ENCODE peak calls at places on chromosomes 6 and 20, in four cellular contexts. I is HCT116; N is IMR-90; U is CD8-positive, alpha-beta memory T cell. G is an unnamed sample.

GRCh38 chr6:119147101-119148053 is 68.9 kb upstream of the FAM184A start:
- DNase-seq in U (no peak), I (peak), N (peak), G (peak)

GRCh38 chr6:41247882-41248707 is 19.9 kb downstream of the TREML4 start:
- DNase-seq in N (no peak), U (no peak), I (no peak), G (no peak)

GRCh38 chr6:18147160-18147559 is 7.7 kb downstream of the TPMT start:
- DNase-seq in U (no peak), I (no peak), N (peak), G (peak)

GRCh38 chr6:89239338-89239737 is 22.2 kb upstream of the GABRR1 start:
- DNase-seq in U (peak), I (no peak), N (no peak), G (no peak)

GRCh38 chr20:23407770-23408467 is 13.4 kb downstream of the NAPB start:
- DNase-seq in I (no peak), N (no peak), U (no peak), G (no peak)

GRCh38 chr6:33761922-33762629 is 15.4 kb upstream of the IP6K3 start:
- DNase-seq in I (no peak), U (no peak), N (peak), G (peak)

GRCh38 chr6:11288065-11288464 is 55.6 kb upstream of the NEDD9 start:
- DNase-seq in N (no peak), U (no peak), I (no peak), G (no peak)

GRCh38 chr6:116373300-116373699 is 2.6 kb downstream of the DSE start:
- DNase-seq in U (no peak), N (peak), I (no peak), G (no peak)

GRCh38 chr6:347232-347631 is 44.3 kb upstream of the IRF4 start:
- DNase-seq in I (no peak), U (no peak), N (no peak), G (no peak)

GRCh38 chr6:136510299-136510698 is 39.9 kb downstream of the MAP7 start:
- DNase-seq in N (no peak), I (no peak), U (no peak), G (no peak)

GRCh38 chr20:10213526-10213925 is 5.1 kb upstream of the SNAP25 start:
- DNase-seq in U (no peak), I (no peak), N (no peak), G (no peak)

GRCh38 chr20:701401-702129 is 26.0 kb upstream of the SCRT2 start:
- DNase-seq in I (no peak), N (no peak), U (no peak), G (no peak)

GRCh38 chr20:10376271-10377075 is 57.5 kb downstream of the MKKS start:
- DNase-seq in U (no peak), I (no peak), N (peak), G (peak)

GRCh38 chr20:32535316-32535952 is 49.7 kb downstream of the NOL4L start:
- DNase-seq in U (peak), N (no peak), I (no peak), G (no peak)

GRCh38 chr20:44017905-44018683 is 103.4 kb downstream of the TOX2 start:
- DNase-seq in I (peak), U (no peak), N (peak), G (peak)

GRCh38 chr6:148577687-148578488 is 168.9 kb upstream of the UST start:
- DNase-seq in U (peak), N (peak), I (peak), G (peak)

GRCh38 chr6:120938164-120938875 is 396.0 kb downstream of the TBC1D32 start:
- DNase-seq in N (no peak), I (no peak), U (no peak), G (no peak)

GRCh38 chr20:16664031-16664430 is 65.8 kb upstream of the SNRPB2 start:
- DNase-seq in N (no peak), I (no peak), U (no peak), G (no peak)

GRCh38 chr6:169921853-169922779 is 170.7 kb downstream of the ERMARD start:
- DNase-seq in U (no peak), I (no peak), N (no peak), G (no peak)

GRCh38 chr20:1209447-1210387 is 6.5 kb downstream of the C20orf202 start:
- DNase-seq in I (peak), U (no peak), N (peak), G (no peak)

GRCh38 chr6:4860387-4860786 is 84.2 kb downstream of the CDYL start:
- DNase-seq in U (no peak), I (no peak), N (no peak), G (no peak)

GRCh38 chr6:30725713-30726505 is 5.8 kb downstream of the TUBB start:
- DNase-seq in U (no peak), N (peak), I (no peak), G (peak)

GRCh38 chr6:2959909-2960719 is 11.3 kb downstream of the SERPINB6 start:
- DNase-seq in I (no peak), N (peak), U (no peak), G (peak)

GRCh38 chr20:34713194-34713943 is 9.2 kb downstream of the TP53INP2 start:
- DNase-seq in I (peak), N (peak), U (no peak), G (peak)

GRCh38 chr20:50580016-50580747 is 70.0 kb downstream of the PTPN1 start:
- DNase-seq in U (peak), I (peak), N (peak), G (peak)

GRCh38 chr6:136859430-136859829 is 37.0 kb downstream of the PEX7 start:
- DNase-seq in I (no peak), N (no peak), U (no peak), G (no peak)

GRCh38 chr6:137661601-137662000 is 167.4 kb upstream of the OLIG3 start:
- DNase-seq in U (peak), I (no peak), N (peak), G (peak)

GRCh38 chr20:18957328-18957727 is 143.7 kb downstream of the SCP2D1 start:
- DNase-seq in I (no peak), U (no peak), N (no peak), G (no peak)

GRCh38 chr20:48339147-48339985 is 488.4 kb downstream of the PREX1 start:
- DNase-seq in N (peak), U (no peak), I (no peak), G (peak)

GRCh38 chr6:31822038-31822821 is 5.3 kb upstream of the HSPA1B start:
- DNase-seq in N (peak), I (no peak), U (peak), G (peak)

GRCh38 chr20:43914697-43915208 is at the start of gene TOX2:
- DNase-seq in U (peak), I (no peak), N (no peak), G (no peak)

DNA sequence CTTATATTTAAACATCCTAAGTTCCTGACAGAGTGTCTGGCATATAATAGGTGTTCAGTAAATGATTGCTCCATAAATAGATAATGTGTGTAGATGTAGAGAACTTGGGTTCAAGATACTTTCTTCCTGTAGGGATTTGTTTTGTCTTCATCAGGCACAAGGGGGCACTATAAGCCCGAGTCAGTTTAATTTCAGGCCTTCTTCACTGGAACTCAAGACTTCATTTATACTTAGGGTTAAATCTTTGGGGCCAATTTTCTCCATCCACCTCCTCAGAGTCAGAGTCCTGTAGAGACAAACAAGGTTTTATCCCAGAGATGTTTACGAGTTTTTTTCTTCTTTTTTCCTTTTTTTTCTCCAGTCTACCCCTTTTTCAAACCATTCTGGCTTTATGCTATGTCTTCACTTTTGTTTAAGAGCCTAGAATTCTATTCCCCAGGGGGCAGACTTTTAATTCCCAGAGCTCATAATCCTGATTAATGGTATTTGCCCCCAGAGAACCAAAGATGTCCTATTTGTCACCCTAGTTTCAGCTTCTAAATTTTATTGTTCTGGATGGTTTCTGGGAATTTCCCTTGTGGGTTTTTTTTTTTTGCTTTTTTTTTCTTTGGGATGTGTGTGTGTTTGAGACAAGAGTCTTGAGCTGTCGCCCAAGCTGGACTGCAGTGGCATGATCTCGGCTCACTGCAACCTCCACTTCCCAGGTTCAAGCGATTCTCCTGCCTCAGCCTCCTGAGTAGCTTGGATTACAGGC is 88.4 kb downstream of the HFE start:
- DNase-seq in U (peak), I (no peak), N (peak), G (peak)
- H3K4me3 ChIP-seq in U (no peak), I (no peak), N (no peak), G (no peak)

GRCh38 chr6:167906899-167907298 is 80.2 kb downstream of the AFDN start:
- DNase-seq in I (no peak), N (no peak), U (no peak), G (no peak)
- H3K4me3 ChIP-seq in I (no peak), N (no peak), U (no peak), G (no peak)

GRCh38 chr6:108353853-108354252 is 59.0 kb downstream of the AFG1L start:
- DNase-seq in I (no peak), N (peak), U (no peak), G (no peak)

GRCh38 chr6:108343894-108344293 is 49.0 kb downstream of the AFG1L start:
- DNase-seq in N (no peak), U (no peak), I (no peak), G (no peak)

GRCh38 chr6:108350528-108350927 is 55.7 kb downstream of the AFG1L start:
- DNase-seq in N (no peak), I (no peak), U (no peak), G (no peak)

DNA sequence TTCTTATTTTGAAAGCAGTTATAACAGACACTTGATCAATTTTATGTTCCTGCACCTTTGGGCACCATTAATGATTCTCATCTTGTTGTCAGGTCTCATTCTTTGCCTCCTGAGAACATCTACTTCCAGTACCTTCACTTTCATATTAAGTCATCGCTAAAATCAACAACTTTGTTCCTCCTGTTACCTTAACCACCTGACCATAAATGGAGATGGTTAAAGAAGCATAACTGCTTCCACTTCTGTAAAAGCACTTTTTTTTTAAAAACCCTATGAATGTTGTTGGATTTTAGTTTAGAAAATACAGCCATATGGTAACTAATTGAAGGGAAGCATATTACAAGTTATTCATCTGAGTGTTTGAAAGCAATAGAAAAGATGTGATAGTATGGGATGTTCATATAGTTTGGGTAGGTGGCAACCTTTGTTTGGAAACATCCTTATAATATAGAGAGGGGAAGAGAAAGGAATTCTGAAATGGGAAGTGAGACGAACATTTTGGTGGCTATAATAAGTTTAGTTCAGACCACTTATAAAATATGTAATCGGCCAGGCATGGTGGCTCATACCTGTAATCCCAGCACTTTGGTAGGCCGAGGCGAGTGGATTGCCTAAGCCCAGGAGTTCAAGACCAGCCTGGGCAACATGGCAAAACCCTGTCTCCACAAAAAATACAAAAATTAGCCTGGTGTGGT is 53.9 kb downstream of the AFG1L start:
- DNase-seq in N (no peak), I (no peak), U (no peak), G (no peak)
- H3K4me3 ChIP-seq in N (no peak), I (no peak), U (no peak), G (no peak)

GRCh38 chr20:62363920-62364851 is 2.9 kb downstream of the LAMA5 start:
- DNase-seq in U (no peak), I (no peak), N (no peak), G (no peak)

GRCh38 chr20:62360854-62361798 is 6.0 kb downstream of the LAMA5 start:
- DNase-seq in N (no peak), I (no peak), U (no peak), G (no peak)

GRCh38 chr20:62362590-62362940 is 4.5 kb downstream of the LAMA5 start:
- DNase-seq in N (no peak), U (no peak), I (no peak), G (no peak)

GRCh38 chr20:62362991-62363919 is 3.9 kb downstream of the LAMA5 start:
- DNase-seq in U (no peak), I (no peak), N (no peak), G (no peak)

GRCh38 chr20:62361799-62362589 is 5.1 kb downstream of the LAMA5 start:
- DNase-seq in U (no peak), N (no peak), I (peak), G (no peak)
- H3K4me3 ChIP-seq in U (no peak), N (no peak), I (peak), G (no peak)

GRCh38 chr6:167825759-167826229 is 917 bp upstream of the AFDN start:
- DNase-seq in I (peak), U (no peak), N (no peak), G (peak)
- H3K4me3 ChIP-seq in I (peak), U (peak), N (peak), G (peak)

GRCh38 chr20:25056601-25057233 is 1.2 kb downstream of the ACSS1 start:
- DNase-seq in I (no peak), N (no peak), U (no peak), G (no peak)

GRCh38 chr20:25054995-25055629 is 2.8 kb downstream of the ACSS1 start:
- DNase-seq in N (peak), U (no peak), I (no peak), G (peak)

GRCh38 chr20:25054133-25054820 is 3.7 kb downstream of the ACSS1 start:
- DNase-seq in U (no peak), I (no peak), N (no peak), G (no peak)

GRCh38 chr20:25057234-25058050 is 497 bp downstream of the ACSS1 start:
- DNase-seq in N (peak), I (no peak), U (peak), G (peak)

DNA sequence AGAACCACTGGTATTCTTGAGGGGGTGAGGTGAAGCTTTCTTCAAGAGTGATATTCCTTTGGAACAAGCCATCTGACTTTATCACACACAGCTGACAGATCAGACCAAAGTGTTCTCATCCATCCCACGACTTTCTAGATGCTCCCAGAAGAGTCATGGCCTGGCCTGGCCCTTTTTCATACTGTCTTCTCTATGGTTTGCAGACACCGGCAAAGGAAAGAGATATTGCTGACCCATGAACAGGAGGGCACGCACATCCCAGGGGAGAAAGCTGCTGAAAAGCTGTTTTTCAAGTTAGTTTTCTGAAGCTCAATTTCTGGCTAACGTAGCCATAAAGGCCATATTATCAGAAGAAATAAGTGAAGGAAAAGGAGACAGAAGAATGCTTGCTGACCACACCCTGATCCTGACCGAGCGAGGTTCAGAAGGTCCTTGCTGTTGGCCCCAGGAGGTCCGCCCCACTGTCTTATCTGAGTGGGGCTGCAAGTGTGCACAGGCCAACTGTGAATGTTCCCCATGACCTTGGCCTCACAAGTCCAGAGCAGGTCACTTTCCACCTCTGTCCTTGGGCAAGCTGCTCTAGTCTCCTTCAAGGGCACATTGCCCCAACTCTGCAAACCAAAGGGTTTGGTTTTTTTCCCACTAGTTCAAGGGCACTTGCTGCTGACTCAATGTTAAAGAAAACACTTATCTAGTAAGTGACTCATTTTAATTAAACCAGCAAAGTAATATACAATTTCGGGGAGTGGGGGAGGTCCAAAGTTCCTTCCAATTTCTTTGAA is 2.0 kb downstream of the ACSS1 start:
- DNase-seq in U (no peak), I (no peak), N (peak), G (peak)
- H3K4me3 ChIP-seq in U (no peak), I (no peak), N (no peak), G (no peak)